ENCODE peak calls at places on chromosomes 6 and 20, in eight cellular contexts. One of them, this sample, is unnamed.

GRCh38 chr20:19991826-19992225 is 25.3 kb upstream of the NAA20 start:
- DNase-seq in dorsolateral prefrontal cortex: no peak
- DNase-seq in heart right ventricle: no peak
- DNase-seq in heart left ventricle: no peak
- DNase-seq in HCT116: no peak
- DNase-seq in brain microvascular endothelial cell: no peak
- DNase-seq in uterus: no peak
- DNase-seq in ascending aorta: no peak
- DNase-seq in this sample: no peak

GRCh38 chr6:18752278-18753057 is 365.3 kb downstream of the RNF144B start:
- DNase-seq in dorsolateral prefrontal cortex: no peak
- DNase-seq in heart right ventricle: no peak
- DNase-seq in heart left ventricle: no peak
- DNase-seq in HCT116: no peak
- DNase-seq in brain microvascular endothelial cell: no peak
- DNase-seq in uterus: no peak
- DNase-seq in ascending aorta: no peak
- DNase-seq in this sample: no peak

GRCh38 chr6:143952386-143952785 is 55.7 kb downstream of the PLAGL1 start:
- DNase-seq in dorsolateral prefrontal cortex: no peak
- DNase-seq in heart right ventricle: no peak
- DNase-seq in heart left ventricle: no peak
- DNase-seq in HCT116: no peak
- DNase-seq in brain microvascular endothelial cell: no peak
- DNase-seq in uterus: no peak
- DNase-seq in ascending aorta: no peak
- DNase-seq in this sample: no peak

GRCh38 chr6:106103728-106104109 is 17.6 kb downstream of the PRDM1 start:
- DNase-seq in dorsolateral prefrontal cortex: no peak
- DNase-seq in heart right ventricle: no peak
- DNase-seq in heart left ventricle: no peak
- DNase-seq in HCT116: no peak
- DNase-seq in brain microvascular endothelial cell: no peak
- DNase-seq in uterus: no peak
- DNase-seq in ascending aorta: no peak
- DNase-seq in this sample: no peak

GRCh38 chr20:60057866-60058807 is 99.9 kb downstream of the CDH26 start:
- DNase-seq in dorsolateral prefrontal cortex: no peak
- DNase-seq in heart right ventricle: peak
- DNase-seq in heart left ventricle: peak
- DNase-seq in HCT116: no peak
- DNase-seq in brain microvascular endothelial cell: peak
- DNase-seq in uterus: no peak
- DNase-seq in ascending aorta: no peak
- DNase-seq in this sample: no peak

GRCh38 chr20:51570755-51571469 is 28.4 kb upstream of the NFATC2 start:
- DNase-seq in dorsolateral prefrontal cortex: no peak
- DNase-seq in heart right ventricle: peak
- DNase-seq in heart left ventricle: peak
- DNase-seq in HCT116: no peak
- DNase-seq in brain microvascular endothelial cell: no peak
- DNase-seq in uterus: no peak
- DNase-seq in ascending aorta: peak
- DNase-seq in this sample: no peak

GRCh38 chr6:151850479-151850878 is 43.0 kb downstream of the ESR1 start:
- DNase-seq in dorsolateral prefrontal cortex: no peak
- DNase-seq in heart right ventricle: no peak
- DNase-seq in heart left ventricle: no peak
- DNase-seq in HCT116: no peak
- DNase-seq in brain microvascular endothelial cell: no peak
- DNase-seq in uterus: no peak
- DNase-seq in ascending aorta: no peak
- DNase-seq in this sample: no peak

GRCh38 chr6:90646936-90647335 is 60.1 kb upstream of the MAP3K7 start:
- DNase-seq in dorsolateral prefrontal cortex: no peak
- DNase-seq in heart right ventricle: no peak
- DNase-seq in heart left ventricle: no peak
- DNase-seq in HCT116: no peak
- DNase-seq in brain microvascular endothelial cell: no peak
- DNase-seq in uterus: no peak
- DNase-seq in ascending aorta: no peak
- DNase-seq in this sample: no peak

GRCh38 chr6:81767163-81768000 is 14.9 kb upstream of the TENT5A start:
- DNase-seq in dorsolateral prefrontal cortex: no peak
- DNase-seq in heart right ventricle: no peak
- DNase-seq in heart left ventricle: no peak
- DNase-seq in HCT116: no peak
- DNase-seq in brain microvascular endothelial cell: peak
- DNase-seq in uterus: no peak
- DNase-seq in ascending aorta: no peak
- DNase-seq in this sample: no peak

GRCh38 chr6:4844108-4844507 is 67.9 kb downstream of the CDYL start:
- DNase-seq in dorsolateral prefrontal cortex: no peak
- DNase-seq in heart right ventricle: no peak
- DNase-seq in heart left ventricle: no peak
- DNase-seq in HCT116: no peak
- DNase-seq in brain microvascular endothelial cell: no peak
- DNase-seq in uterus: no peak
- DNase-seq in ascending aorta: no peak
- DNase-seq in this sample: no peak

GRCh38 chr6:17987576-17988421 is at the start of gene KIF13A:
- DNase-seq in dorsolateral prefrontal cortex: peak
- DNase-seq in heart right ventricle: peak
- DNase-seq in heart left ventricle: peak
- DNase-seq in HCT116: no peak
- DNase-seq in brain microvascular endothelial cell: peak
- DNase-seq in uterus: peak
- DNase-seq in ascending aorta: peak
- DNase-seq in this sample: no peak

GRCh38 chr20:2807019-2807418 is 6.6 kb upstream of the CPXM1 start:
- DNase-seq in dorsolateral prefrontal cortex: no peak
- DNase-seq in heart right ventricle: no peak
- DNase-seq in heart left ventricle: no peak
- DNase-seq in HCT116: no peak
- DNase-seq in brain microvascular endothelial cell: no peak
- DNase-seq in uterus: no peak
- DNase-seq in ascending aorta: no peak
- DNase-seq in this sample: no peak

GRCh38 chr20:2806351-2806701 is 5.9 kb upstream of the CPXM1 start:
- DNase-seq in dorsolateral prefrontal cortex: no peak
- DNase-seq in heart right ventricle: no peak
- DNase-seq in heart left ventricle: no peak
- DNase-seq in HCT116: no peak
- DNase-seq in brain microvascular endothelial cell: no peak
- DNase-seq in uterus: no peak
- DNase-seq in ascending aorta: no peak
- DNase-seq in this sample: no peak

GRCh38 chr20:2804041-2804828 is 3.8 kb upstream of the CPXM1 start:
- DNase-seq in dorsolateral prefrontal cortex: no peak
- DNase-seq in heart right ventricle: no peak
- DNase-seq in heart left ventricle: no peak
- DNase-seq in HCT116: no peak
- DNase-seq in brain microvascular endothelial cell: no peak
- DNase-seq in uterus: no peak
- DNase-seq in ascending aorta: peak
- DNase-seq in this sample: no peak

GRCh38 chr20:2804921-2805681 is 4.7 kb upstream of the CPXM1 start:
- DNase-seq in dorsolateral prefrontal cortex: no peak
- DNase-seq in heart right ventricle: no peak
- DNase-seq in heart left ventricle: no peak
- DNase-seq in HCT116: no peak
- DNase-seq in brain microvascular endothelial cell: no peak
- DNase-seq in uterus: no peak
- DNase-seq in ascending aorta: peak
- DNase-seq in this sample: no peak

GRCh38 chr20:2805682-2806350 is 5.4 kb upstream of the CPXM1 start:
- DNase-seq in dorsolateral prefrontal cortex: no peak
- DNase-seq in heart right ventricle: no peak
- DNase-seq in heart left ventricle: no peak
- DNase-seq in HCT116: no peak
- DNase-seq in brain microvascular endothelial cell: no peak
- DNase-seq in uterus: no peak
- DNase-seq in ascending aorta: no peak
- DNase-seq in this sample: no peak
- H3K4me3 ChIP-seq in dorsolateral prefrontal cortex: no peak
- H3K4me3 ChIP-seq in heart right ventricle: no peak
- H3K4me3 ChIP-seq in heart left ventricle: no peak
- H3K4me3 ChIP-seq in HCT116: no peak
- H3K4me3 ChIP-seq in brain microvascular endothelial cell: no peak
- H3K4me3 ChIP-seq in uterus: no peak
- H3K4me3 ChIP-seq in ascending aorta: no peak
- H3K4me3 ChIP-seq in this sample: no peak

DNA sequence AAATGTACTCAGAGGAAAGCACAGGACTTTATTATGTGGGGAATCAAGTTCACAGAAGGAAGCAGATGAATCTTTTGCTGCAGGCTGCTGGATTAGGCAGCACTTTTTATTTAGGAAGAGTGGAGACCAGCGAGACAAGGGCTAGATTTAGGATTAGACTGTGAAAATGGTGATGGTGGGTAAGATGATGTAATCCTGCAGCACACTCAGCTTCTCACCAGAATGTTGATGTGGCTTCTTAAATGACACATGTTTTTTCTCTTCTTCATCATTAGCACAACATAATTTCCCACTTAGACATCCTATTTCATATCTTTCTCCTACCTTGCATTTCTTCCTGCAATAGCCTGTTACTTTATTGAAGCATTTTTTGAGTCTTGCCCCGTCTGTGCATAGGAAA is 1.8 kb downstream of the DEFB128 start:
- DNase-seq in dorsolateral prefrontal cortex: no peak
- DNase-seq in heart right ventricle: no peak
- DNase-seq in heart left ventricle: no peak
- DNase-seq in HCT116: no peak
- DNase-seq in brain microvascular endothelial cell: no peak
- DNase-seq in uterus: no peak
- DNase-seq in ascending aorta: no peak
- DNase-seq in this sample: no peak
- H3K27ac ChIP-seq in dorsolateral prefrontal cortex: no peak
- H3K27ac ChIP-seq in heart right ventricle: no peak
- H3K27ac ChIP-seq in heart left ventricle: no peak
- H3K27ac ChIP-seq in HCT116: no peak
- H3K27ac ChIP-seq in brain microvascular endothelial cell: no peak
- H3K27ac ChIP-seq in uterus: no peak
- H3K27ac ChIP-seq in ascending aorta: no peak
- H3K27ac ChIP-seq in this sample: no peak

GRCh38 chr6:10951675-10952282 is 64.9 kb downstream of the SYCP2L start:
- DNase-seq in dorsolateral prefrontal cortex: no peak
- DNase-seq in heart right ventricle: no peak
- DNase-seq in heart left ventricle: no peak
- DNase-seq in HCT116: no peak
- DNase-seq in brain microvascular endothelial cell: peak
- DNase-seq in uterus: no peak
- DNase-seq in ascending aorta: no peak
- DNase-seq in this sample: peak
- TF ChIP-seq CTCF in dorsolateral prefrontal cortex: peak
- TF ChIP-seq CTCF in heart right ventricle: peak
- TF ChIP-seq CTCF in heart left ventricle: peak
- TF ChIP-seq CTCF in HCT116: peak
- TF ChIP-seq CTCF in brain microvascular endothelial cell: peak
- TF ChIP-seq CTCF in uterus: peak
- TF ChIP-seq CTCF in ascending aorta: no peak
- TF ChIP-seq CTCF in this sample: peak

GRCh38 chr6:84762941-84763396 is 1.4 kb downstream of the TBX18 start:
- DNase-seq in dorsolateral prefrontal cortex: no peak
- DNase-seq in heart right ventricle: peak
- DNase-seq in heart left ventricle: peak
- DNase-seq in HCT116: no peak
- DNase-seq in brain microvascular endothelial cell: no peak
- DNase-seq in uterus: no peak
- DNase-seq in ascending aorta: no peak
- DNase-seq in this sample: no peak

GRCh38 chr6:84763397-84764331 is 734 bp downstream of the TBX18 start:
- DNase-seq in dorsolateral prefrontal cortex: no peak
- DNase-seq in heart right ventricle: peak
- DNase-seq in heart left ventricle: peak
- DNase-seq in HCT116: peak
- DNase-seq in brain microvascular endothelial cell: peak
- DNase-seq in uterus: no peak
- DNase-seq in ascending aorta: peak
- DNase-seq in this sample: no peak

GRCh38 chr6:84762220-84762940 is 2.0 kb downstream of the TBX18 start:
- DNase-seq in dorsolateral prefrontal cortex: no peak
- DNase-seq in heart right ventricle: peak
- DNase-seq in heart left ventricle: peak
- DNase-seq in HCT116: no peak
- DNase-seq in brain microvascular endothelial cell: no peak
- DNase-seq in uterus: no peak
- DNase-seq in ascending aorta: peak
- DNase-seq in this sample: no peak

GRCh38 chr6:84766118-84766683 is 1.8 kb upstream of the TBX18 start:
- DNase-seq in dorsolateral prefrontal cortex: no peak
- DNase-seq in heart right ventricle: peak
- DNase-seq in heart left ventricle: peak
- DNase-seq in HCT116: no peak
- DNase-seq in brain microvascular endothelial cell: no peak
- DNase-seq in uterus: no peak
- DNase-seq in ascending aorta: no peak
- DNase-seq in this sample: no peak

DNA sequence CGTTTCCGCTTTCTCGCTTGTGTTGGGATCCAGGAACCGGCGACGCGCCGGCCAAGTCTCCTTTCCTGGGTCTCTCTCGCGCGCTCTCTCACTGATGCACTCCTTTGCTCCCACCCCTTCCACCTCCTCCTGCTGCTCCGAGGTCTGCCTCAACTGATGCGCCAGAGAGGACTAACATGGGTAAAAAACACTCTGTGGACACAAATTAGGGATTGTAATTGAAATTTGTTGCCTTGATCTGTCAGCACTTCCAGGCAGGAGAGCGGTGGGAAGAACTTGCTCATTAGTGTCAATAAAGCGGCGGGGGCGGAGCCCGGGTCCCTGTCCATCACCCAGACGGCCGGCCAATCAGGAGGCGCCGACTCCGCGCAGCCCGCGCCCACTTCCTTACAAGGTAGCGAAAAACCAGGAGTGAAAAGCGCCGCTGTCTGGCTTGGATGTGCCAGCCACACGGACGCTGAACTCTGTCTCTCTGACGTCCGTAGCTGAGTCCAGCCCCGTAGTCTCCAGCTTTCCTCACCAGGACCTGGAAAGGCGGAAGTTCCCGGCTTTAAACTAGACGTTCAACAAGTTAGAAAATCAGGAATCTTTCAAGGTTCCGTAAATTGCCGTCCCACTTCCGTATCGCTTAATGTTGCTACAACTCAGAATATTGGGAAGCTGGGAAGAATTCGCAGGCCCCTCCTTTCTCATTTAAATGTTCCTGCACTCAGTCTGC is at the start of gene TBX18:
- DNase-seq in dorsolateral prefrontal cortex: no peak
- DNase-seq in heart right ventricle: peak
- DNase-seq in heart left ventricle: peak
- DNase-seq in HCT116: peak
- DNase-seq in brain microvascular endothelial cell: peak
- DNase-seq in uterus: peak
- DNase-seq in ascending aorta: peak
- DNase-seq in this sample: peak
- H3K4me3 ChIP-seq in dorsolateral prefrontal cortex: peak
- H3K4me3 ChIP-seq in heart right ventricle: peak
- H3K4me3 ChIP-seq in heart left ventricle: peak
- H3K4me3 ChIP-seq in HCT116: peak
- H3K4me3 ChIP-seq in brain microvascular endothelial cell: peak
- H3K4me3 ChIP-seq in uterus: peak
- H3K4me3 ChIP-seq in ascending aorta: peak
- H3K4me3 ChIP-seq in this sample: peak